ENCODE peak calls at places on chromosomes 13 and 19, in five cellular contexts. One of them, this sample, is unnamed.

GRCh38 chr19:29777916-29778315 is 33.9 kb upstream of the CCNE1 start:
- DNase-seq in D341Med: no peak
- DNase-seq in effector memory CD8-positive, alpha-beta T cell: no peak
- DNase-seq in DMS153: no peak
- DNase-seq in stimulated activated CD4-positive, alpha-beta T cell treated with anti-CD3 and anti-CD28 coated beads, TNF-alpha, amount 100 ng/mL, for 48 hours: no peak
- DNase-seq in this sample: no peak

GRCh38 chr19:4238831-4239230 is 8.0 kb upstream of the YJU2 start:
- DNase-seq in D341Med: peak; percentile 12
- DNase-seq in effector memory CD8-positive, alpha-beta T cell: no peak
- DNase-seq in DMS153: no peak
- DNase-seq in stimulated activated CD4-positive, alpha-beta T cell treated with anti-CD3 and anti-CD28 coated beads, TNF-alpha, amount 100 ng/mL, for 48 hours: no peak
- DNase-seq in this sample: no peak

GRCh38 chr19:51489113-51489512 is 10.8 kb downstream of the CEACAM18 start:
- DNase-seq in D341Med: no peak
- DNase-seq in effector memory CD8-positive, alpha-beta T cell: no peak
- DNase-seq in DMS153: no peak
- DNase-seq in stimulated activated CD4-positive, alpha-beta T cell treated with anti-CD3 and anti-CD28 coated beads, TNF-alpha, amount 100 ng/mL, for 48 hours: no peak
- DNase-seq in this sample: no peak

GRCh38 chr19:18007939-18008673 is at the start of gene ARRDC2:
- DNase-seq in D341Med: peak; percentile 97
- DNase-seq in effector memory CD8-positive, alpha-beta T cell: peak; percentile 81
- DNase-seq in DMS153: peak; percentile 82
- DNase-seq in stimulated activated CD4-positive, alpha-beta T cell treated with anti-CD3 and anti-CD28 coated beads, TNF-alpha, amount 100 ng/mL, for 48 hours: peak; percentile 86
- DNase-seq in this sample: peak; percentile 90

GRCh38 chr19:47157455-47158321 is 27.1 kb downstream of the SAE1 start:
- DNase-seq in D341Med: no peak
- DNase-seq in effector memory CD8-positive, alpha-beta T cell: no peak
- DNase-seq in DMS153: no peak
- DNase-seq in stimulated activated CD4-positive, alpha-beta T cell treated with anti-CD3 and anti-CD28 coated beads, TNF-alpha, amount 100 ng/mL, for 48 hours: no peak
- DNase-seq in this sample: peak; percentile 53

GRCh38 chr13:51639171-51639570 is 54.9 kb downstream of the WDFY2 start:
- DNase-seq in D341Med: no peak
- DNase-seq in effector memory CD8-positive, alpha-beta T cell: no peak
- DNase-seq in DMS153: no peak
- DNase-seq in stimulated activated CD4-positive, alpha-beta T cell treated with anti-CD3 and anti-CD28 coated beads, TNF-alpha, amount 100 ng/mL, for 48 hours: no peak
- DNase-seq in this sample: no peak

GRCh38 chr19:40567750-40568494 is 8.8 kb upstream of the SHKBP1 start:
- DNase-seq in D341Med: no peak
- DNase-seq in effector memory CD8-positive, alpha-beta T cell: no peak
- DNase-seq in DMS153: no peak
- DNase-seq in stimulated activated CD4-positive, alpha-beta T cell treated with anti-CD3 and anti-CD28 coated beads, TNF-alpha, amount 100 ng/mL, for 48 hours: no peak
- DNase-seq in this sample: no peak

GRCh38 chr13:77417897-77418296 is 91.0 kb upstream of the MYCBP2 start:
- DNase-seq in D341Med: no peak
- DNase-seq in effector memory CD8-positive, alpha-beta T cell: no peak
- DNase-seq in DMS153: no peak
- DNase-seq in stimulated activated CD4-positive, alpha-beta T cell treated with anti-CD3 and anti-CD28 coated beads, TNF-alpha, amount 100 ng/mL, for 48 hours: no peak
- DNase-seq in this sample: no peak

GRCh38 chr19:17304386-17305047 is 1.2 kb upstream of the MRPL34 start:
- DNase-seq in D341Med: no peak
- DNase-seq in effector memory CD8-positive, alpha-beta T cell: no peak
- DNase-seq in DMS153: no peak
- DNase-seq in stimulated activated CD4-positive, alpha-beta T cell treated with anti-CD3 and anti-CD28 coated beads, TNF-alpha, amount 100 ng/mL, for 48 hours: no peak
- DNase-seq in this sample: no peak

GRCh38 chr19:10074153-10074552 is 12.0 kb upstream of the SHFL start:
- DNase-seq in D341Med: peak; percentile 65
- DNase-seq in effector memory CD8-positive, alpha-beta T cell: peak; percentile 42
- DNase-seq in DMS153: no peak
- DNase-seq in stimulated activated CD4-positive, alpha-beta T cell treated with anti-CD3 and anti-CD28 coated beads, TNF-alpha, amount 100 ng/mL, for 48 hours: peak; percentile 21
- DNase-seq in this sample: peak; percentile 58

GRCh38 chr13:30456290-30456689 is 9.4 kb downstream of the HMGB1 start:
- DNase-seq in D341Med: no peak
- DNase-seq in effector memory CD8-positive, alpha-beta T cell: no peak
- DNase-seq in DMS153: no peak
- DNase-seq in stimulated activated CD4-positive, alpha-beta T cell treated with anti-CD3 and anti-CD28 coated beads, TNF-alpha, amount 100 ng/mL, for 48 hours: no peak
- DNase-seq in this sample: no peak

GRCh38 chr13:79995334-79995733 is 345.6 kb downstream of the SPRY2 start:
- DNase-seq in D341Med: no peak
- DNase-seq in effector memory CD8-positive, alpha-beta T cell: no peak
- DNase-seq in DMS153: no peak
- DNase-seq in stimulated activated CD4-positive, alpha-beta T cell treated with anti-CD3 and anti-CD28 coated beads, TNF-alpha, amount 100 ng/mL, for 48 hours: no peak
- DNase-seq in this sample: no peak

GRCh38 chr19:6161271-6161850 is 25.9 kb downstream of the ACSBG2 start:
- DNase-seq in D341Med: no peak
- DNase-seq in effector memory CD8-positive, alpha-beta T cell: peak; percentile 53
- DNase-seq in DMS153: no peak
- DNase-seq in stimulated activated CD4-positive, alpha-beta T cell treated with anti-CD3 and anti-CD28 coated beads, TNF-alpha, amount 100 ng/mL, for 48 hours: peak; percentile 27
- DNase-seq in this sample: peak; percentile 81

GRCh38 chr13:73307481-73307880 is 248.7 kb downstream of the KLF5 start:
- DNase-seq in D341Med: no peak
- DNase-seq in effector memory CD8-positive, alpha-beta T cell: no peak
- DNase-seq in DMS153: no peak
- DNase-seq in stimulated activated CD4-positive, alpha-beta T cell treated with anti-CD3 and anti-CD28 coated beads, TNF-alpha, amount 100 ng/mL, for 48 hours: no peak
- DNase-seq in this sample: no peak

GRCh38 chr19:16078759-16079707 is 2.7 kb downstream of the TPM4 start:
- DNase-seq in D341Med: peak; percentile 50
- DNase-seq in effector memory CD8-positive, alpha-beta T cell: peak; percentile 55
- DNase-seq in DMS153: peak; percentile 50
- DNase-seq in stimulated activated CD4-positive, alpha-beta T cell treated with anti-CD3 and anti-CD28 coated beads, TNF-alpha, amount 100 ng/mL, for 48 hours: peak; percentile 45
- DNase-seq in this sample: peak; percentile 88

GRCh38 chr13:43804461-43805070 is 17.8 kb upstream of the ENOX1 start:
- DNase-seq in D341Med: no peak
- DNase-seq in effector memory CD8-positive, alpha-beta T cell: peak; percentile 26
- DNase-seq in DMS153: peak; percentile 41
- DNase-seq in stimulated activated CD4-positive, alpha-beta T cell treated with anti-CD3 and anti-CD28 coated beads, TNF-alpha, amount 100 ng/mL, for 48 hours: peak; percentile 17
- DNase-seq in this sample: peak; percentile 38

GRCh38 chr19:33514885-33515485 is 6.6 kb downstream of the PEPD start:
- DNase-seq in D341Med: no peak
- DNase-seq in effector memory CD8-positive, alpha-beta T cell: peak; percentile 6
- DNase-seq in DMS153: no peak
- DNase-seq in stimulated activated CD4-positive, alpha-beta T cell treated with anti-CD3 and anti-CD28 coated beads, TNF-alpha, amount 100 ng/mL, for 48 hours: no peak
- DNase-seq in this sample: peak; percentile 21

GRCh38 chr13:68257111-68257842 is 1027.1 kb upstream of the PCDH9 start:
- DNase-seq in D341Med: peak; percentile 32
- DNase-seq in effector memory CD8-positive, alpha-beta T cell: no peak
- DNase-seq in DMS153: no peak
- DNase-seq in stimulated activated CD4-positive, alpha-beta T cell treated with anti-CD3 and anti-CD28 coated beads, TNF-alpha, amount 100 ng/mL, for 48 hours: no peak
- DNase-seq in this sample: no peak

GRCh38 chr13:100234006-100234405 is 145.1 kb downstream of the PCCA start:
- DNase-seq in D341Med: no peak
- DNase-seq in effector memory CD8-positive, alpha-beta T cell: no peak
- DNase-seq in DMS153: peak; percentile 43
- DNase-seq in stimulated activated CD4-positive, alpha-beta T cell treated with anti-CD3 and anti-CD28 coated beads, TNF-alpha, amount 100 ng/mL, for 48 hours: no peak
- DNase-seq in this sample: no peak

GRCh38 chr13:28340272-28340793 is 154.6 kb downstream of the FLT1 start:
- DNase-seq in D341Med: no peak
- DNase-seq in effector memory CD8-positive, alpha-beta T cell: no peak
- DNase-seq in DMS153: no peak
- DNase-seq in stimulated activated CD4-positive, alpha-beta T cell treated with anti-CD3 and anti-CD28 coated beads, TNF-alpha, amount 100 ng/mL, for 48 hours: no peak
- DNase-seq in this sample: no peak

GRCh38 chr13:40247845-40248244 is 418.6 kb downstream of the FOXO1 start:
- DNase-seq in D341Med: no peak
- DNase-seq in effector memory CD8-positive, alpha-beta T cell: no peak
- DNase-seq in DMS153: no peak
- DNase-seq in stimulated activated CD4-positive, alpha-beta T cell treated with anti-CD3 and anti-CD28 coated beads, TNF-alpha, amount 100 ng/mL, for 48 hours: no peak
- DNase-seq in this sample: no peak

GRCh38 chr13:32267836-32268439 is 47.2 kb downstream of the ZAR1L start:
- DNase-seq in D341Med: no peak
- DNase-seq in effector memory CD8-positive, alpha-beta T cell: peak; percentile 28
- DNase-seq in DMS153: no peak
- DNase-seq in stimulated activated CD4-positive, alpha-beta T cell treated with anti-CD3 and anti-CD28 coated beads, TNF-alpha, amount 100 ng/mL, for 48 hours: peak; percentile 42
- DNase-seq in this sample: peak; percentile 41

GRCh38 chr13:20969182-20969581 is 66.6 kb upstream of the XPO4 start:
- DNase-seq in D341Med: no peak
- DNase-seq in effector memory CD8-positive, alpha-beta T cell: no peak
- DNase-seq in DMS153: no peak
- DNase-seq in stimulated activated CD4-positive, alpha-beta T cell treated with anti-CD3 and anti-CD28 coated beads, TNF-alpha, amount 100 ng/mL, for 48 hours: no peak
- DNase-seq in this sample: no peak

GRCh38 chr13:67069117-67069767 is 160.9 kb downstream of the PCDH9 start:
- DNase-seq in D341Med: peak; percentile 48
- DNase-seq in effector memory CD8-positive, alpha-beta T cell: no peak
- DNase-seq in DMS153: no peak
- DNase-seq in stimulated activated CD4-positive, alpha-beta T cell treated with anti-CD3 and anti-CD28 coated beads, TNF-alpha, amount 100 ng/mL, for 48 hours: no peak
- DNase-seq in this sample: no peak

GRCh38 chr19:6739884-6740588 is 556 bp downstream of the TRIP10 start:
- DNase-seq in D341Med: no peak
- DNase-seq in effector memory CD8-positive, alpha-beta T cell: no peak
- DNase-seq in DMS153: no peak
- DNase-seq in stimulated activated CD4-positive, alpha-beta T cell treated with anti-CD3 and anti-CD28 coated beads, TNF-alpha, amount 100 ng/mL, for 48 hours: peak; percentile 11
- DNase-seq in this sample: no peak

GRCh38 chr13:32911506-32911905 is 104.7 kb upstream of the KL start:
- DNase-seq in D341Med: peak; percentile 75
- DNase-seq in effector memory CD8-positive, alpha-beta T cell: no peak
- DNase-seq in DMS153: peak; percentile 74
- DNase-seq in stimulated activated CD4-positive, alpha-beta T cell treated with anti-CD3 and anti-CD28 coated beads, TNF-alpha, amount 100 ng/mL, for 48 hours: no peak
- DNase-seq in this sample: no peak

GRCh38 chr13:95385808-95386207 is 84.6 kb upstream of the ABCC4 start:
- DNase-seq in D341Med: no peak
- DNase-seq in effector memory CD8-positive, alpha-beta T cell: no peak
- DNase-seq in DMS153: no peak
- DNase-seq in stimulated activated CD4-positive, alpha-beta T cell treated with anti-CD3 and anti-CD28 coated beads, TNF-alpha, amount 100 ng/mL, for 48 hours: no peak
- DNase-seq in this sample: no peak